ENCODE peak calls at places on chromosomes 5 and 9, in six cellular contexts. One of them, this sample, is unnamed. For H3K9me3, the result is how much of the 10 kb centered on the place peaks cover.

GRCh38 chr5:175822225-175822624 is 49.2 kb upstream of the CPLX2 start:
- DNase-seq in cardiac muscle cell: no peak
- DNase-seq in CD8-positive, alpha-beta T cell: no peak
- DNase-seq in right cardiac atrium: no peak
- DNase-seq in CD8-positive, alpha-beta memory T cell: no peak
- DNase-seq in Peyer's patch: no peak
- DNase-seq in this sample: no peak

GRCh38 chr5:132073231-132074013 is at the start of gene CSF2:
- DNase-seq in cardiac muscle cell: no peak
- DNase-seq in Peyer's patch: no peak
- DNase-seq in CD8-positive, alpha-beta memory T cell: no peak
- DNase-seq in CD8-positive, alpha-beta T cell: no peak
- DNase-seq in right cardiac atrium: no peak
- DNase-seq in this sample: no peak

GRCh38 chr5:121497176-121497575 is 354.5 kb upstream of the FTMT start:
- DNase-seq in cardiac muscle cell: peak
- DNase-seq in right cardiac atrium: no peak
- DNase-seq in CD8-positive, alpha-beta memory T cell: no peak
- DNase-seq in Peyer's patch: no peak
- DNase-seq in CD8-positive, alpha-beta T cell: no peak
- DNase-seq in this sample: no peak

GRCh38 chr5:32522429-32523143 is 62.8 kb upstream of the SUB1 start:
- DNase-seq in CD8-positive, alpha-beta memory T cell: no peak
- DNase-seq in right cardiac atrium: peak
- DNase-seq in Peyer's patch: no peak
- DNase-seq in cardiac muscle cell: no peak
- DNase-seq in CD8-positive, alpha-beta T cell: no peak
- DNase-seq in this sample: no peak

GRCh38 chr5:175288048-175288621 is 155.8 kb downstream of the DRD1 start:
- DNase-seq in right cardiac atrium: peak
- DNase-seq in CD8-positive, alpha-beta T cell: no peak
- DNase-seq in CD8-positive, alpha-beta memory T cell: no peak
- DNase-seq in cardiac muscle cell: no peak
- DNase-seq in Peyer's patch: no peak
- DNase-seq in this sample: no peak

GRCh38 chr9:135321580-135321979 is 158.0 kb upstream of the PPP1R26 start:
- DNase-seq in cardiac muscle cell: no peak
- DNase-seq in right cardiac atrium: no peak
- DNase-seq in Peyer's patch: no peak
- DNase-seq in CD8-positive, alpha-beta memory T cell: no peak
- DNase-seq in CD8-positive, alpha-beta T cell: no peak
- DNase-seq in this sample: no peak

GRCh38 chr9:79116064-79116463 is 455.7 kb upstream of the TLE4 start:
- DNase-seq in cardiac muscle cell: no peak
- DNase-seq in right cardiac atrium: no peak
- DNase-seq in CD8-positive, alpha-beta T cell: no peak
- DNase-seq in CD8-positive, alpha-beta memory T cell: no peak
- DNase-seq in Peyer's patch: no peak
- DNase-seq in this sample: no peak

GRCh38 chr9:2008372-2008771 is 6.8 kb upstream of the SMARCA2 start:
- DNase-seq in CD8-positive, alpha-beta memory T cell: no peak
- DNase-seq in cardiac muscle cell: no peak
- DNase-seq in right cardiac atrium: no peak
- DNase-seq in CD8-positive, alpha-beta T cell: no peak
- DNase-seq in Peyer's patch: no peak
- DNase-seq in this sample: no peak

GRCh38 chr9:111937781-111938426 is 41.3 kb downstream of the UGCG start:
- DNase-seq in Peyer's patch: no peak
- DNase-seq in right cardiac atrium: peak
- DNase-seq in cardiac muscle cell: no peak
- DNase-seq in CD8-positive, alpha-beta memory T cell: peak
- DNase-seq in CD8-positive, alpha-beta T cell: peak
- DNase-seq in this sample: no peak

GRCh38 chr5:159318448-159318847 is 11.8 kb downstream of the IL12B start:
- DNase-seq in CD8-positive, alpha-beta T cell: no peak
- DNase-seq in Peyer's patch: no peak
- DNase-seq in cardiac muscle cell: no peak
- DNase-seq in CD8-positive, alpha-beta memory T cell: no peak
- DNase-seq in right cardiac atrium: no peak
- DNase-seq in this sample: no peak

GRCh38 chr5:64318175-64318574 is 152.5 kb downstream of the RNF180 start:
- DNase-seq in cardiac muscle cell: no peak
- DNase-seq in right cardiac atrium: no peak
- DNase-seq in CD8-positive, alpha-beta memory T cell: no peak
- DNase-seq in CD8-positive, alpha-beta T cell: no peak
- DNase-seq in Peyer's patch: no peak
- DNase-seq in this sample: no peak

GRCh38 chr9:100352201-100352726 is 478 bp downstream of the TEX10 start:
- DNase-seq in cardiac muscle cell: peak
- DNase-seq in Peyer's patch: no peak
- DNase-seq in CD8-positive, alpha-beta memory T cell: no peak
- DNase-seq in CD8-positive, alpha-beta T cell: no peak
- DNase-seq in right cardiac atrium: peak
- DNase-seq in this sample: no peak

GRCh38 chr9:114117996-114118830 is 19.1 kb upstream of the KIF12 start:
- DNase-seq in CD8-positive, alpha-beta memory T cell: no peak
- DNase-seq in cardiac muscle cell: no peak
- DNase-seq in Peyer's patch: no peak
- DNase-seq in CD8-positive, alpha-beta T cell: no peak
- DNase-seq in right cardiac atrium: no peak
- DNase-seq in this sample: no peak

GRCh38 chr5:96817496-96817895 is 9.8 kb upstream of the ERAP1 start:
- DNase-seq in CD8-positive, alpha-beta memory T cell: no peak
- DNase-seq in right cardiac atrium: no peak
- DNase-seq in cardiac muscle cell: no peak
- DNase-seq in CD8-positive, alpha-beta T cell: no peak
- DNase-seq in Peyer's patch: no peak
- DNase-seq in this sample: no peak

GRCh38 chr9:33473216-33473615 is 508 bp downstream of the NOL6 start:
- DNase-seq in Peyer's patch: no peak
- DNase-seq in CD8-positive, alpha-beta T cell: no peak
- DNase-seq in right cardiac atrium: no peak
- DNase-seq in cardiac muscle cell: no peak
- DNase-seq in CD8-positive, alpha-beta memory T cell: no peak
- DNase-seq in this sample: no peak

GRCh38 chr5:3394877-3395599 is 200.6 kb upstream of the IRX1 start:
- DNase-seq in CD8-positive, alpha-beta T cell: no peak
- DNase-seq in right cardiac atrium: no peak
- DNase-seq in Peyer's patch: no peak
- DNase-seq in cardiac muscle cell: peak
- DNase-seq in CD8-positive, alpha-beta memory T cell: no peak
- DNase-seq in this sample: no peak

GRCh38 chr5:134069553-134069952 is 44.9 kb upstream of the TCF7 start:
- DNase-seq in cardiac muscle cell: no peak
- DNase-seq in Peyer's patch: no peak
- DNase-seq in CD8-positive, alpha-beta memory T cell: no peak
- DNase-seq in right cardiac atrium: no peak
- DNase-seq in CD8-positive, alpha-beta T cell: no peak
- DNase-seq in this sample: no peak

GRCh38 chr9:137918331-137919094 is 40.9 kb downstream of the CACNA1B start:
- DNase-seq in right cardiac atrium: no peak
- DNase-seq in Peyer's patch: no peak
- DNase-seq in CD8-positive, alpha-beta memory T cell: no peak
- DNase-seq in CD8-positive, alpha-beta T cell: no peak
- DNase-seq in cardiac muscle cell: peak
- DNase-seq in this sample: no peak

GRCh38 chr5:39102684-39103155 is 28.5 kb upstream of the RICTOR start:
- DNase-seq in cardiac muscle cell: no peak
- DNase-seq in CD8-positive, alpha-beta memory T cell: no peak
- DNase-seq in Peyer's patch: no peak
- DNase-seq in CD8-positive, alpha-beta T cell: no peak
- DNase-seq in right cardiac atrium: no peak
- DNase-seq in this sample: no peak

GRCh38 chr5:17487180-17487512 is 10.9 kb upstream of the TAF11L2 start:
- DNase-seq in Peyer's patch: no peak
- DNase-seq in cardiac muscle cell: no peak
- DNase-seq in right cardiac atrium: no peak
- DNase-seq in CD8-positive, alpha-beta memory T cell: no peak
- DNase-seq in CD8-positive, alpha-beta T cell: no peak
- DNase-seq in this sample: no peak

GRCh38 chr5:17477553-17478265 is 20.3 kb upstream of the TAF11L2 start:
- DNase-seq in right cardiac atrium: no peak
- DNase-seq in CD8-positive, alpha-beta T cell: no peak
- DNase-seq in cardiac muscle cell: peak
- DNase-seq in CD8-positive, alpha-beta memory T cell: no peak
- DNase-seq in Peyer's patch: no peak
- DNase-seq in this sample: no peak

DNA sequence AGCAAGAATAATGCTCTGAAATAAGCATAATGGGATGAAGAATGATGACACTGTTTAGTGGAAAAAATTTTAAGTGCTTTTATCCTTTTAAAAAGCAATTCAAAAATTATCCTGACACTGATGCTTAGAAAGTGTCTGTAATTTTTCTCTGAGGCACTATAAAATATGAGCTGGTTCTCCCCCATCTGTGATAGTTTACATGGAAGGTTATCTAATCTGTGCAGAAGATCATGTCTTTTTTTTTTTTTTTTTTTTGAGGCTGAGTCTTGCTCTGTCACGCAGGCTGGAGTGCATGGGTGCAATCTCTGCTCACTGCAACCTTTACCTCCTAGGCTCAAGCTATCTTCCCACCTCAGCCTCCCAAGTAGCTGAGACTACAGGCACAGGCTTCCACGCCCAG is 15.2 kb upstream of the TAF11L2 start:
- DNase-seq in right cardiac atrium: no peak
- DNase-seq in CD8-positive, alpha-beta T cell: no peak
- DNase-seq in Peyer's patch: no peak
- DNase-seq in cardiac muscle cell: no peak
- DNase-seq in CD8-positive, alpha-beta memory T cell: no peak
- DNase-seq in this sample: no peak
- H3K9me3 ChIP-seq in right cardiac atrium: under half
- H3K9me3 ChIP-seq in CD8-positive, alpha-beta T cell: under half
- H3K9me3 ChIP-seq in Peyer's patch: under half
- H3K9me3 ChIP-seq in cardiac muscle cell: under half
- H3K9me3 ChIP-seq in CD8-positive, alpha-beta memory T cell: under half
- H3K9me3 ChIP-seq in this sample: under half

GRCh38 chr5:141374627-141375026 is 936 bp downstream of the PCDHGA6 start:
- DNase-seq in CD8-positive, alpha-beta memory T cell: no peak
- DNase-seq in Peyer's patch: no peak
- DNase-seq in right cardiac atrium: no peak
- DNase-seq in cardiac muscle cell: no peak
- DNase-seq in CD8-positive, alpha-beta T cell: no peak
- DNase-seq in this sample: no peak
- H3K9me3 ChIP-seq in CD8-positive, alpha-beta memory T cell: under half
- H3K9me3 ChIP-seq in Peyer's patch: half or more
- H3K9me3 ChIP-seq in right cardiac atrium: under half
- H3K9me3 ChIP-seq in cardiac muscle cell: under half
- H3K9me3 ChIP-seq in CD8-positive, alpha-beta T cell: under half
- H3K9me3 ChIP-seq in this sample: under half

GRCh38 chr5:179410291-179411160 is 65.3 kb upstream of the ADAMTS2 start:
- DNase-seq in Peyer's patch: no peak
- DNase-seq in right cardiac atrium: peak
- DNase-seq in cardiac muscle cell: no peak
- DNase-seq in CD8-positive, alpha-beta memory T cell: no peak
- DNase-seq in CD8-positive, alpha-beta T cell: no peak
- DNase-seq in this sample: no peak
- H3K9me3 ChIP-seq in Peyer's patch: under half
- H3K9me3 ChIP-seq in right cardiac atrium: under half
- H3K9me3 ChIP-seq in cardiac muscle cell: under half
- H3K9me3 ChIP-seq in CD8-positive, alpha-beta memory T cell: under half
- H3K9me3 ChIP-seq in CD8-positive, alpha-beta T cell: under half
- H3K9me3 ChIP-seq in this sample: under half

GRCh38 chr5:66994790-66995189 is 201.8 kb downstream of the CD180 start:
- DNase-seq in right cardiac atrium: no peak
- DNase-seq in CD8-positive, alpha-beta memory T cell: no peak
- DNase-seq in CD8-positive, alpha-beta T cell: no peak
- DNase-seq in cardiac muscle cell: no peak
- DNase-seq in Peyer's patch: no peak
- DNase-seq in this sample: no peak

GRCh38 chr5:66992547-66992946 is 204.1 kb downstream of the CD180 start:
- DNase-seq in CD8-positive, alpha-beta memory T cell: no peak
- DNase-seq in CD8-positive, alpha-beta T cell: no peak
- DNase-seq in right cardiac atrium: no peak
- DNase-seq in Peyer's patch: no peak
- DNase-seq in cardiac muscle cell: no peak
- DNase-seq in this sample: no peak

GRCh38 chr5:66991746-66992145 is 204.9 kb downstream of the CD180 start:
- DNase-seq in right cardiac atrium: no peak
- DNase-seq in cardiac muscle cell: no peak
- DNase-seq in Peyer's patch: no peak
- DNase-seq in CD8-positive, alpha-beta memory T cell: no peak
- DNase-seq in CD8-positive, alpha-beta T cell: no peak
- DNase-seq in this sample: no peak

GRCh38 chr5:66993448-66993847 is 203.2 kb downstream of the CD180 start:
- DNase-seq in CD8-positive, alpha-beta memory T cell: no peak
- DNase-seq in cardiac muscle cell: no peak
- DNase-seq in CD8-positive, alpha-beta T cell: no peak
- DNase-seq in Peyer's patch: no peak
- DNase-seq in right cardiac atrium: no peak
- DNase-seq in this sample: no peak

DNA sequence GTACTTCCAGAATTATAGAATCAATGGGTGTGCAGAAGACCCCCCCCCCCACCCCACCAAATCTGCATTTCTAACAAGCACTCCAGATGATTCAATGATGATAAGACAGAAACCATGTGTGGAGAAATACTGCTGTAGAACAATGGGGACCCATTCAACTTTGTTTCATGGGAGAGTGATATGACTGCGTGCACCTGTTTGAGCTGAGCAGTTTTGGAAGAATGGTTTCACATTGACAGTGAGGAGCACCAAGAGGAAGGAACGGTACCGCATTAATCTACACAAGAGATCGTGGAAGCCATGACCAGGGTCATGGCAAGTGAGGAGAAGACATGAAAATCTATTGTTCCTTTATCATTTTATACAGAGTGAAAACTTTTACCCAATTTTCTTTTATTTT is 202.7 kb downstream of the CD180 start:
- DNase-seq in cardiac muscle cell: no peak
- DNase-seq in right cardiac atrium: no peak
- DNase-seq in CD8-positive, alpha-beta T cell: no peak
- DNase-seq in CD8-positive, alpha-beta memory T cell: no peak
- DNase-seq in Peyer's patch: no peak
- DNase-seq in this sample: no peak
- H3K9me3 ChIP-seq in cardiac muscle cell: under half
- H3K9me3 ChIP-seq in right cardiac atrium: under half
- H3K9me3 ChIP-seq in CD8-positive, alpha-beta T cell: under half
- H3K9me3 ChIP-seq in CD8-positive, alpha-beta memory T cell: under half
- H3K9me3 ChIP-seq in Peyer's patch: under half
- H3K9me3 ChIP-seq in this sample: under half

GRCh38 chr5:140881889-140882590 is at the start of gene PCDHA13:
- DNase-seq in CD8-positive, alpha-beta T cell: no peak
- DNase-seq in Peyer's patch: no peak
- DNase-seq in right cardiac atrium: no peak
- DNase-seq in cardiac muscle cell: no peak
- DNase-seq in CD8-positive, alpha-beta memory T cell: no peak
- DNase-seq in this sample: no peak
- H3K9me3 ChIP-seq in CD8-positive, alpha-beta T cell: under half
- H3K9me3 ChIP-seq in Peyer's patch: under half
- H3K9me3 ChIP-seq in right cardiac atrium: under half
- H3K9me3 ChIP-seq in cardiac muscle cell: under half
- H3K9me3 ChIP-seq in CD8-positive, alpha-beta memory T cell: under half
- H3K9me3 ChIP-seq in this sample: under half

This sample was measured in T-helper 17 cell.